ENCODE peak calls at places on chromosomes 5 and 9, in six cellular contexts. One of them, this sample, is unnamed.

GRCh38 chr5:141799507-141800167 is 78.6 kb downstream of the PCDH1 start:
- DNase-seq in WTC11: no peak
- DNase-seq in H1: no peak
- DNase-seq in A549: no peak
- DNase-seq in K562: no peak
- DNase-seq in HepG2: no peak
- DNase-seq in this sample: no peak

GRCh38 chr5:141848771-141849370 is 29.3 kb downstream of the PCDH1 start:
- DNase-seq in HepG2: peak; percentile 71
- DNase-seq in H1: peak; percentile 91
- DNase-seq in A549: peak; percentile 83
- DNase-seq in WTC11: peak; percentile 90
- DNase-seq in K562: peak; percentile 87
- DNase-seq in this sample: peak; percentile 94

GRCh38 chr5:100890514-100891008 is 12.5 kb downstream of the ST8SIA4 start:
- DNase-seq in HepG2: no peak
- DNase-seq in H1: no peak
- DNase-seq in K562: no peak
- DNase-seq in A549: peak; percentile 25
- DNase-seq in WTC11: no peak
- DNase-seq in this sample: peak; percentile 10

GRCh38 chr5:73789851-73790281 is 163.9 kb downstream of the ARHGEF28 start:
- DNase-seq in HepG2: no peak
- DNase-seq in K562: no peak
- DNase-seq in A549: no peak
- DNase-seq in H1: no peak
- DNase-seq in WTC11: no peak
- DNase-seq in this sample: peak; percentile 53

GRCh38 chr9:128245293-128246151 is 30.3 kb downstream of the GOLGA2 start:
- DNase-seq in HepG2: peak; percentile 72
- DNase-seq in K562: peak; percentile 59
- DNase-seq in WTC11: no peak
- DNase-seq in A549: no peak
- DNase-seq in H1: no peak
- DNase-seq in this sample: peak; percentile 61

GRCh38 chr5:134784241-134784920 is 25.8 kb downstream of the DDX46 start:
- DNase-seq in HepG2: no peak
- DNase-seq in H1: no peak
- DNase-seq in WTC11: no peak
- DNase-seq in K562: no peak
- DNase-seq in A549: peak; percentile 13
- DNase-seq in this sample: peak; percentile 22

GRCh38 chr5:150641006-150641570 is 628 bp downstream of the SYNPO start:
- DNase-seq in HepG2: peak; percentile 15
- DNase-seq in WTC11: no peak
- DNase-seq in K562: no peak
- DNase-seq in H1: no peak
- DNase-seq in A549: peak; percentile 91
- DNase-seq in this sample: peak; percentile 94

GRCh38 chr9:25964239-25964638 is 286.0 kb upstream of the TUSC1 start:
- DNase-seq in H1: peak; percentile 51
- DNase-seq in A549: peak; percentile 82
- DNase-seq in K562: no peak
- DNase-seq in HepG2: peak; percentile 47
- DNase-seq in WTC11: peak; percentile 40
- DNase-seq in this sample: peak; percentile 70

GRCh38 chr5:53679261-53679660 is 118.8 kb downstream of the NDUFS4 start:
- DNase-seq in HepG2: no peak
- DNase-seq in H1: no peak
- DNase-seq in A549: peak; percentile 30
- DNase-seq in WTC11: no peak
- DNase-seq in K562: no peak
- DNase-seq in this sample: no peak

GRCh38 chr9:81540142-81540701 is 149.1 kb downstream of the TLE1 start:
- DNase-seq in A549: no peak
- DNase-seq in WTC11: no peak
- DNase-seq in HepG2: no peak
- DNase-seq in K562: no peak
- DNase-seq in H1: no peak
- DNase-seq in this sample: no peak

GRCh38 chr9:124371183-124371582 is 44.1 kb downstream of the PSMB7 start:
- DNase-seq in A549: no peak
- DNase-seq in K562: no peak
- DNase-seq in H1: no peak
- DNase-seq in HepG2: peak; percentile 30
- DNase-seq in WTC11: no peak
- DNase-seq in this sample: no peak

GRCh38 chr5:137439645-137440044 is 59.5 kb downstream of the SPOCK1 start:
- DNase-seq in A549: no peak
- DNase-seq in WTC11: no peak
- DNase-seq in K562: no peak
- DNase-seq in HepG2: no peak
- DNase-seq in H1: no peak
- DNase-seq in this sample: no peak

GRCh38 chr9:129322641-129323375 is 144.7 kb upstream of the IER5L start:
- DNase-seq in K562: no peak
- DNase-seq in A549: no peak
- DNase-seq in WTC11: no peak
- DNase-seq in H1: no peak
- DNase-seq in HepG2: no peak
- DNase-seq in this sample: no peak

GRCh38 chr9:116870566-116870965 is 183.5 kb downstream of the TRIM32 start:
- DNase-seq in WTC11: peak; percentile 18
- DNase-seq in A549: peak; percentile 77
- DNase-seq in H1: peak; percentile 46
- DNase-seq in HepG2: peak; percentile 2
- DNase-seq in K562: no peak
- DNase-seq in this sample: no peak

GRCh38 chr9:26746357-26747072 is 146.1 kb downstream of the CAAP1 start:
- DNase-seq in K562: peak; percentile 3
- DNase-seq in H1: no peak
- DNase-seq in WTC11: no peak
- DNase-seq in A549: peak; percentile 71
- DNase-seq in HepG2: peak; percentile 70
- DNase-seq in this sample: peak; percentile 17

GRCh38 chr9:137359850-137360249 is 57.8 kb upstream of the NRARP start:
- DNase-seq in K562: no peak
- DNase-seq in A549: no peak
- DNase-seq in WTC11: no peak
- DNase-seq in HepG2: no peak
- DNase-seq in H1: no peak
- DNase-seq in this sample: no peak

GRCh38 chr9:137357166-137357565 is 55.1 kb upstream of the NRARP start:
- DNase-seq in H1: no peak
- DNase-seq in HepG2: no peak
- DNase-seq in A549: peak; percentile 29
- DNase-seq in K562: no peak
- DNase-seq in WTC11: no peak
- DNase-seq in this sample: no peak

GRCh38 chr9:137355445-137356365 is 53.6 kb upstream of the NRARP start:
- DNase-seq in HepG2: no peak
- DNase-seq in H1: no peak
- DNase-seq in WTC11: no peak
- DNase-seq in A549: no peak
- DNase-seq in K562: no peak
- DNase-seq in this sample: no peak

GRCh38 chr9:137354845-137355420 is 52.9 kb upstream of the NRARP start:
- DNase-seq in A549: no peak
- DNase-seq in HepG2: no peak
- DNase-seq in H1: no peak
- DNase-seq in WTC11: no peak
- DNase-seq in K562: no peak
- DNase-seq in this sample: no peak

GRCh38 chr9:137358126-137358525 is 56.1 kb upstream of the NRARP start:
- DNase-seq in H1: no peak
- DNase-seq in HepG2: no peak
- DNase-seq in A549: no peak
- DNase-seq in K562: no peak
- DNase-seq in WTC11: no peak
- DNase-seq in this sample: no peak
- TF ChIP-seq JUN in H1: no peak
- TF ChIP-seq JUN in HepG2: no peak
- TF ChIP-seq JUN in A549: no peak
- TF ChIP-seq JUN in K562: no peak
- TF ChIP-seq JUN in WTC11: no peak
- TF ChIP-seq JUN in this sample: no peak

DNA sequence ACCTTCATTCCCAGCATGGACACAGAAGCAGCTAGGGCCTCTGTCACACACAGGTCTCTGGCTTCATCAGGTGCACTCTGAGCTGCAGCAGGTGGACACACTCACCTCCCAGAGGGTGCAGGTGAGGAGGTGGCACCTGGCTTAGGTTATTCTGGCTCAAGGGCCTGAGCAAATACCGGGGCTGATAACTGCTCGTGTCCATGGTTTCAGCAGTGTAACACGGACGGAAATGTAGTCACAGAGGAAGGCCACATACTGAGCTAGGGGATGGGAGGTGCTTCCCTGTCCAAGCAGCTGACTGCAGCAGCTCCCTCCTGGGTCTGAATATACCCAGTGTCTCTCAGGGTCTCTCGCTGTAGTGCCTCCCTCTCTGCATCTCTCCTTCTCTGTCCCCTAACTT is 5.7 kb downstream of the PHF2 start:
- DNase-seq in HepG2: peak; percentile 47
- DNase-seq in A549: no peak
- DNase-seq in K562: no peak
- DNase-seq in H1: no peak
- DNase-seq in WTC11: no peak
- DNase-seq in this sample: no peak
- TF ChIP-seq JUN in HepG2: no peak
- TF ChIP-seq JUN in A549: no peak
- TF ChIP-seq JUN in K562: no peak
- TF ChIP-seq JUN in H1: no peak
- TF ChIP-seq JUN in WTC11: no peak
- TF ChIP-seq JUN in this sample: no peak

DNA sequence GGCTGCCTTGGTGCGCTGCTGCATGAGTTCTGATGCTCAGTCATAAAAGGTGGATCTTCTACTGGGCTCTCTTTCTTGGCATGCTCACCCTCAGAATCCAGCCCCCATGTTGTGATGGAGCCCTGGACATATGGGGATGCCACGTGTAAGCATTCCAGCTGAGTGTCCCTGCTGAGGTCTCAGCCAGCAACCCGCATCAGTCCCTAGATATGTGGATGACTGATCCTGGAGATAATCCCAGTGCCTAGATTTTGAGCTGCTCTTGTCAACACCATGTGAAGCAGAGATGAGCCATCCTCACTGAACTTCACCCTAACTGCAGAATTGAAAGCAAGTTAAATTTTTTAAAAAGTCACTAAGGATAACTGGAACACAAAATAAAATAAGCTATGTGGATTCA is 390.1 kb downstream of the DMRT2 start:
- DNase-seq in A549: no peak
- DNase-seq in H1: no peak
- DNase-seq in K562: no peak
- DNase-seq in HepG2: no peak
- DNase-seq in WTC11: no peak
- DNase-seq in this sample: no peak
- TF ChIP-seq JUN in A549: no peak
- TF ChIP-seq JUN in H1: no peak
- TF ChIP-seq JUN in K562: no peak
- TF ChIP-seq JUN in HepG2: no peak
- TF ChIP-seq JUN in WTC11: no peak
- TF ChIP-seq JUN in this sample: no peak

GRCh38 chr5:16809816-16810502 is 126.1 kb downstream of the MYO10 start:
- DNase-seq in A549: no peak
- DNase-seq in K562: no peak
- DNase-seq in HepG2: peak; percentile 7
- DNase-seq in H1: no peak
- DNase-seq in WTC11: no peak
- DNase-seq in this sample: no peak
- TF ChIP-seq JUN in A549: no peak
- TF ChIP-seq JUN in K562: no peak
- TF ChIP-seq JUN in HepG2: no peak
- TF ChIP-seq JUN in H1: no peak
- TF ChIP-seq JUN in WTC11: no peak
- TF ChIP-seq JUN in this sample: no peak

GRCh38 chr5:136382791-136383190 is 17.4 kb upstream of the TRPC7 start:
- DNase-seq in K562: no peak
- DNase-seq in WTC11: no peak
- DNase-seq in HepG2: no peak
- DNase-seq in A549: no peak
- DNase-seq in H1: no peak
- DNase-seq in this sample: no peak
- TF ChIP-seq JUN in K562: no peak
- TF ChIP-seq JUN in WTC11: no peak
- TF ChIP-seq JUN in HepG2: no peak
- TF ChIP-seq JUN in A549: no peak
- TF ChIP-seq JUN in H1: no peak
- TF ChIP-seq JUN in this sample: no peak

DNA sequence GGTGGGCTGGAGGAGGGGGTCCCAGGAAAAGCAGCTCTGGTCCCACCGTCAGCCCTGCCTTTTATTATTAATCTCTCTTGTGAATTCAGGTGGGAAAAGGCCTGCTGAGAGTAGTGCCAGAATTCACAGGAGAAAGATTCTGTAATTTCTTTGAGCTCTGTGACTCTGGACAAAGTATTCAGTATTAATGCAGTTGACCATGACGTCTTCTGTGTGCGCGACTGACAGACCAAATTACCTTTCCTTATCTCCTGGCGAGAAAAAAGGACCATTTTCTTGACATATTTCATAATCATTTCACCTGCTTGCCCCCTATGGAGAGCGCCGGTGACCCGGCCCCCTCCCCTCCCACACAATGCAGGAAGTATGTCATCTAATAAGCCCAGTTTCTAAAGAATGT is 26.8 kb upstream of the GRHPR start:
- DNase-seq in K562: no peak
- DNase-seq in HepG2: no peak
- DNase-seq in H1: no peak
- DNase-seq in WTC11: no peak
- DNase-seq in A549: no peak
- DNase-seq in this sample: no peak
- TF ChIP-seq JUN in K562: no peak
- TF ChIP-seq JUN in HepG2: no peak
- TF ChIP-seq JUN in H1: no peak
- TF ChIP-seq JUN in WTC11: no peak
- TF ChIP-seq JUN in A549: no peak
- TF ChIP-seq JUN in this sample: no peak

DNA sequence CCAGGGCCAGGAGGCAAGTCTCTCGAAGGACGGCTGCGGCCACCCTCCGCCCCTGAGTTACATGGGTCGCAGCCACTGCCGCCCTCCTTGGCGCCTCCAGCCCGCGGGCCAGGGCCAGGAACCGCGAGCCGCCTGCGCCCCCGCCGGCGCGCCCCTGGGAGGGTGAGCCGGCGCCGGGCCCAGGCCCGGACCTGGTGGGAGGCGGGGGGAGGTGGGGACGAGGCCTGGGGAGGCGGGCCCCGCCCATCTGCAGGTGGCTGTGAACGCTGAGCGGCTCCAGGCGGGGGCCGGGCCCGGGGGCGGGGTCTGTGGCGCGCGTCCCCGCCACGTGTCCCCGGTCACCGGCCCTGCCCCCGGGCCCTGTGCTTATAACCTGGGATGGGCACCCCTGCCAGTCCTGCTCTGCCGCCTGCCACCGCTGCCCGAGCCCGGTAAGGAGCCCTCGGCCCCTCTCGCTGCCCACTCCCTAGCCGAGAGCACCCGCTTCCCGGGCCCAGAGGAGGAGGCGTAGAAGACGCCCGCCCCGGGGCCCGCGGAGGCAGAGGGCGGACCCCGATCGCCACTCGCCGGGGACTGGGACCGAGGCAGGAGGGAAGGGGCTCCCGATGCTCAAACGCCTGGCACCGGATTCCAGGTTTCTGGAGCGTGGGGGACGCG is at the start of gene ASS1:
- DNase-seq in A549: no peak
- DNase-seq in HepG2: peak; percentile 33
- DNase-seq in WTC11: peak; percentile 82
- DNase-seq in K562: peak; percentile 85
- DNase-seq in H1: peak; percentile 86
- DNase-seq in this sample: no peak
- TF ChIP-seq JUN in A549: no peak
- TF ChIP-seq JUN in HepG2: no peak
- TF ChIP-seq JUN in WTC11: no peak
- TF ChIP-seq JUN in K562: no peak
- TF ChIP-seq JUN in H1: no peak
- TF ChIP-seq JUN in this sample: no peak